ENCODE peak calls at places on chromosome 1, in nine cellular contexts. F is small intestine; H is CD8-positive, alpha-beta T cell; X is AG04450; N is kidney; G is OCI-LY7; Q is right cardiac atrium; E is mucosa of descending colon; Y is pancreas. C is an unnamed sample. For H3K9me3, the result is how much of the 10 kb centered on the place peaks cover.

GRCh38 chr1:109468903-109469302 is 2.6 kb downstream of the SYPL2 start:
- DNase-seq in G (no peak), E (no peak), F (no peak), Q (no peak), Y (no peak), X (no peak), H (no peak), N (no peak), C (no peak)

GRCh38 chr1:50836117-50836516 is 124.0 kb downstream of the FAF1 start:
- DNase-seq in Q (no peak), Y (no peak), E (no peak), X (no peak), F (no peak), G (no peak), H (no peak), N (no peak), C (no peak)

GRCh38 chr1:160768295-160768657 is 27.7 kb upstream of the LY9 start:
- DNase-seq in Q (peak), H (peak), X (no peak), F (peak), G (peak), N (no peak), E (peak), Y (no peak), C (no peak)

GRCh38 chr1:23545851-23546250 is 13.4 kb downstream of the ID3 start:
- DNase-seq in Y (no peak), F (no peak), N (no peak), H (no peak), Q (no peak), X (no peak), E (no peak), G (no peak), C (no peak)

GRCh38 chr1:111596499-111596898 is 23.1 kb upstream of the RAP1A start:
- DNase-seq in X (no peak), F (no peak), N (peak), G (no peak), H (peak), E (peak), Y (no peak), Q (peak), C (no peak)

GRCh38 chr1:168057921-168058320 is 78.8 kb downstream of the GPR161 start:
- DNase-seq in E (no peak), Q (no peak), F (no peak), N (no peak), H (no peak), X (no peak), G (no peak), Y (no peak), C (no peak)

GRCh38 chr1:167292216-167292615 is 71.5 kb downstream of the POU2F1 start:
- DNase-seq in N (no peak), Q (no peak), F (no peak), X (no peak), G (no peak), H (no peak), E (no peak), Y (no peak), C (no peak)

GRCh38 chr1:159866905-159867304 is 4.4 kb upstream of the VSIG8 start:
- DNase-seq in F (no peak), G (no peak), Y (no peak), H (no peak), E (no peak), N (no peak), Q (no peak), X (no peak), C (no peak)

GRCh38 chr1:200487650-200488049 is 77.8 kb upstream of the ZNF281 start:
- DNase-seq in Y (no peak), F (no peak), N (no peak), Q (no peak), E (no peak), X (no peak), G (no peak), H (no peak), C (no peak)

GRCh38 chr1:13788795-13789194 is 88.8 kb downstream of the PRDM2 start:
- DNase-seq in Q (no peak), H (no peak), E (no peak), N (no peak), G (no peak), F (no peak), Y (no peak), X (no peak), C (no peak)

GRCh38 chr1:110897685-110898084 is 24.7 kb downstream of the CD53 start:
- DNase-seq in N (no peak), F (no peak), Y (no peak), E (no peak), Q (no peak), X (no peak), H (no peak), G (no peak), C (no peak)

GRCh38 chr1:27430903-27431653 is 38.7 kb downstream of the GPR3 start:
- DNase-seq in H (no peak), N (no peak), F (peak), Q (no peak), G (peak), E (no peak), Y (no peak), X (no peak), C (no peak)

GRCh38 chr1:217917277-217917887 is 286.2 kb downstream of the SPATA17 start:
- DNase-seq in H (no peak), F (peak), Q (no peak), X (no peak), N (peak), Y (no peak), G (no peak), E (no peak), C (no peak)

GRCh38 chr1:37667023-37667769 is 25.1 kb upstream of the CDCA8 start:
- DNase-seq in Y (no peak), H (no peak), Q (no peak), X (no peak), F (no peak), G (no peak), E (no peak), N (peak), C (no peak)

GRCh38 chr1:248804771-248805681 is 20.7 kb downstream of the SH3BP5L start:
- DNase-seq in Y (no peak), G (peak), H (no peak), X (no peak), N (no peak), Q (no peak), E (no peak), F (peak), C (no peak)

GRCh38 chr1:39450956-39451601 is 40.4 kb upstream of the BMP8A start:
- DNase-seq in X (peak), N (no peak), G (no peak), E (no peak), F (no peak), Q (no peak), H (no peak), Y (no peak), C (no peak)

GRCh38 chr1:224375059-224375458 is 18.4 kb downstream of the CNIH4 start:
- DNase-seq in H (no peak), G (no peak), E (no peak), F (no peak), Q (no peak), Y (no peak), N (no peak), X (no peak), C (no peak)

GRCh38 chr1:44630116-44630515 is 44.2 kb downstream of the TMEM53 start:
- DNase-seq in X (no peak), E (no peak), N (no peak), Q (no peak), H (no peak), G (no peak), Y (no peak), F (no peak), C (no peak)

GRCh38 chr1:69982992-69983391 is 222.4 kb downstream of the LRRC40 start:
- DNase-seq in F (no peak), E (no peak), Y (no peak), Q (no peak), N (no peak), G (no peak), X (no peak), H (no peak), C (no peak)

GRCh38 chr1:58818075-58818474 is 34.2 kb upstream of the JUN start:
- DNase-seq in X (peak), E (no peak), Q (no peak), H (no peak), Y (no peak), N (no peak), F (no peak), G (no peak), C (no peak)

GRCh38 chr1:3393987-3394920 is 60.2 kb upstream of the ARHGEF16 start:
- DNase-seq in X (no peak), N (no peak), H (no peak), Y (no peak), G (no peak), Q (no peak), F (no peak), E (no peak), C (no peak)

GRCh38 chr1:31944205-31945089 is 6.3 kb upstream of the PTP4A2 start:
- DNase-seq in F (peak), H (peak), G (peak), E (peak), Y (peak), Q (peak), N (peak), X (peak), C (peak)

DNA sequence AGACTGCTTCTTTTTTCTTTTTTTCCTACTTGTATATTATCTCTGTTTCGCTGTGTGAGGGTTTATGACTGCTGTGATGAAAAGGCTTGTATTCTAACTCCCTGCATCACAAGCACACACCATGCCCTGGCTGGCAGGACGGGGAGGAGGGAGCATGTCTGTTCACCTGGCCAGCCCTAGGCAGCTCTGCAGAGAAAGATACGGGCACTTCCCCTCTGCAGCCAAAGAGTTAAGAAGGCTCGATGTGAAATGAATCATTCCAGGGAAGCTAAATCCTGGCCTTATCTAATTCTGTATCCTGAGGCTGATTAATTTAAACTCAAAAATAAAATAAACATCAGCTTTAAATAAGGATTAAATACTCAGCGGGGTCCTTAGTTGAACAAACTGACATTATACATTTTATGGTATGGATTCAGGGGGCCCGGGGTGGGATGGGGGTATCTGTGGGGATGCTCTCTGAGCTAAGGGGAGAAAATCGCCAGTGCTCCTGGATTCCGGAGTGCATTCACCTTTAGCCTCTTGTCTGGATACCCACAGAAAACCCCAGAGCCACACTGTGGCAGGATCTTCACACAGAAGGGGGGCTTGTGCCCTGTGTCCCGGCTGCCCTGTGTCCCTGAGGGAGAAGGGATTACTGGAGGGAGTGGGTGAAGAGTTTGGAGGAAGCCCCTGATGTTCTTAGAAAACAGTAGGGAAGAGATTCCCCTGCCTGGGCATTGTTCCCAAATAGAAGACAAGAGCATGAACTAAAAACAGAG is 321.5 kb downstream of the NPHP4 start:
- DNase-seq in N (no peak), F (no peak), Y (no peak), E (no peak), Q (no peak), X (no peak), G (no peak), H (no peak), C (no peak)
- H3K9me3 ChIP-seq in N (under half), F (under half), Y (under half), E (under half), Q (under half), X (half or more), G (under half), H (under half), C (under half)

DNA sequence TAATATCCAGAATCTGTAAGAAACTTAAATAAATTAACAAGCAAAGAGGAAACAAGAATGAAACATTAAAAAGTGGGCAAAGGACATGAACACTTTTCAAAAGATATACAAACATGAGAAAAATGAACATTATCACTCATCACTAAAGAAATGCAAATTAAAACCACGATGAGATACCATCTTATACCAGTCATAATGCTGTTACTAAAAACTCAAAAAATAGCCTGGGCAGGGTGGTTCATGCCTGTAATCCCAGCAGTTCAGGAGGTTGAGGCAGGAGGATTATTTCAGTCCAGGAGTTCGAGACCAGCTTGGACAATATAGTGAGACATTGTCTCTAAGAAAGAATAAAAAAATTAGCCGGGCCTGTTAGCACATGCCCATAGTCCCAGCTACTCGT is 6.1 kb downstream of the ZNF124 start:
- DNase-seq in Y (no peak), H (no peak), G (no peak), N (no peak), F (no peak), E (no peak), Q (no peak), X (no peak), C (no peak)
- H3K9me3 ChIP-seq in Y (under half), H (under half), G (half or more), N (under half), F (under half), E (half or more), Q (under half), X (under half), C (under half)

DNA sequence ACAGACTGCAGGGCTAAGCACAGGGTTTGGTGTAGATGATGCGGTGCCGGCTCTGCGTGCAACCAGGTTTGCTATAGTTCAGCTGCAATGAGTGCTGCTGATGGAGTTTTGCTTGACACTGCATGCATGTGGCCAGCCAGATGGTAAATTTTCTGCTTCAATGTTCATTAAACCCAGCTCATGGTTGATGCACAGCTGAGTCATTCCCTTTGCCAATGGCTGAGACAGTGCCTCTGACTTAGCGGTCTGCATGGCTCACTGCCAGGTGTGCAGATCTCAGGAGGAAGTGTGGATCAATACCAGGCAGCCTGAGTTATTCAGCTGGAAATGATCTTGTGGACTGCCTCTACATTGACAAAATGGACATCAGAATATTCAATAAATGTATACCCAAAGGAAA is 172.7 kb upstream of the ZP4 start:
- DNase-seq in Y (peak), N (peak), Q (no peak), F (peak), E (no peak), G (no peak), X (no peak), H (no peak), C (no peak)
- H3K9me3 ChIP-seq in Y (under half), N (under half), Q (under half), F (under half), E (under half), G (under half), X (under half), H (under half), C (under half)

GRCh38 chr1:228118040-228118439 is 8.9 kb upstream of the MRPL55 start:
- DNase-seq in E (no peak), F (no peak), Y (no peak), Q (no peak), X (no peak), N (no peak), H (no peak), G (peak), C (no peak)

GRCh38 chr1:228120351-228121091 is 11.4 kb upstream of the MRPL55 start:
- DNase-seq in F (no peak), E (no peak), G (no peak), H (no peak), Q (no peak), N (no peak), Y (no peak), X (no peak), C (no peak)

GRCh38 chr1:228114827-228115226 is 5.7 kb upstream of the MRPL55 start:
- DNase-seq in G (no peak), E (no peak), X (no peak), N (no peak), Y (no peak), Q (no peak), F (no peak), H (no peak), C (no peak)

GRCh38 chr1:228112617-228113016 is 3.5 kb upstream of the MRPL55 start:
- DNase-seq in N (no peak), F (no peak), Y (no peak), Q (no peak), H (no peak), X (no peak), G (no peak), E (no peak), C (no peak)

GRCh38 chr1:228117335-228117734 is 8.2 kb upstream of the MRPL55 start:
- DNase-seq in G (no peak), Y (no peak), Q (no peak), F (no peak), E (no peak), X (no peak), H (no peak), N (no peak), C (no peak)
- H3K9me3 ChIP-seq in G (under half), Y (under half), Q (under half), F (under half), E (under half), X (under half), H (under half), N (under half), C (under half)